ENCODE peak calls at places on chromosomes 4 and X, in six cellular contexts. B is WTC11; Y is hippocampal formation; D is activated CD8-positive, alpha-beta memory T cell treated with anti-CD3 and anti-CD28 coated beads for 24 hours; Q is stimulated activated CD4-positive, alpha-beta T cell treated with anti-CD3 and anti-CD28 coated beads, Interleukin-1b, Interleukin-23, amount 100 ng/mL, for 24 hours; F is tibial nerve. T is an unnamed sample.

GRCh38 chr4:121448231-121448630 is 67.4 kb upstream of the QRFPR start:
- DNase-seq in B (no peak), Y (no peak), D (no peak), Q (no peak), F (no peak), T (no peak)

GRCh38 chrX:49876750-49877149 is 2.5 kb upstream of the USP27X start:
- DNase-seq in B (no peak), Y (no peak), D (no peak), Q (no peak), F (no peak), T (no peak)

GRCh38 chr4:24624381-24624780 is 40.0 kb upstream of the DHX15 start:
- DNase-seq in B (no peak), Y (no peak), D (no peak), Q (no peak), F (no peak), T (no peak)

GRCh38 chrX:120741452-120741851 is 111.6 kb upstream of the C1GALT1C1 start:
- DNase-seq in B (no peak), Y (no peak), D (no peak), Q (no peak), F (no peak), T (no peak)

GRCh38 chrX:70508296-70508911 is 63.8 kb downstream of the DLG3 start:
- DNase-seq in B (no peak), Y (no peak), D (no peak), Q (no peak), F (no peak), T (no peak)

GRCh38 chr4:154415313-154415712 is 76.3 kb downstream of the DCHS2 start:
- DNase-seq in B (no peak), Y (no peak), D (no peak), Q (no peak), F (no peak), T (no peak)

GRCh38 chrX:54280466-54280865 is 77.4 kb downstream of the WNK3 start:
- DNase-seq in B (no peak), Y (no peak), D (no peak), Q (no peak), F (no peak), T (no peak)

GRCh38 chrX:107673401-107673800 is 45.1 kb downstream of the PRPS1 start:
- DNase-seq in B (no peak), Y (no peak), D (no peak), Q (no peak), F (no peak), T (no peak)

GRCh38 chr4:40840255-40840984 is 90.7 kb downstream of the NSUN7 start:
- DNase-seq in B (no peak), Y (no peak), D (no peak), Q (no peak), F (no peak), T (no peak)

GRCh38 chr4:86107112-86107511 is 252.7 kb downstream of the MAPK10 start:
- DNase-seq in B (no peak), Y (no peak), D (no peak), Q (no peak), F (no peak), T (no peak)

GRCh38 chr4:99998062-99998880 is 48.2 kb upstream of the H2AZ1 start:
- DNase-seq in B (no peak), Y (no peak), D (no peak), Q (no peak), F (no peak), T (no peak)

GRCh38 chr4:177367336-177367735 is 57.7 kb downstream of the NEIL3 start:
- DNase-seq in B (peak), Y (no peak), D (no peak), Q (no peak), F (no peak), T (no peak)

GRCh38 chr4:56655209-56655626 is 25.9 kb downstream of the HOPX start:
- DNase-seq in B (peak), Y (peak), D (peak), Q (no peak), F (no peak), T (no peak)

GRCh38 chr4:95549246-95550138 is 719 bp upstream of the UNC5C start:
- DNase-seq in B (peak), Y (peak), D (peak), Q (no peak), F (peak), T (no peak)